ENCODE peak calls at places on chromosomes 13 and 19, in six cellular contexts. One of them, this sample, is unnamed.

GRCh38 chr13:104140557-104140956 is 1074.3 kb upstream of the SLC10A2 start:
- DNase-seq in Peyer's patch: no peak
- DNase-seq in retinal pigment epithelial cell: peak
- DNase-seq in cardiac muscle cell: no peak
- DNase-seq in lung: no peak
- DNase-seq in coronary artery: no peak
- DNase-seq in this sample: no peak

GRCh38 chr13:49443327-49443688 is 556 bp downstream of the CAB39L start:
- DNase-seq in cardiac muscle cell: peak
- DNase-seq in retinal pigment epithelial cell: no peak
- DNase-seq in lung: peak
- DNase-seq in coronary artery: no peak
- DNase-seq in Peyer's patch: no peak
- DNase-seq in this sample: peak

GRCh38 chr13:72160977-72161376 is 294.0 kb upstream of the DACH1 start:
- DNase-seq in coronary artery: no peak
- DNase-seq in retinal pigment epithelial cell: no peak
- DNase-seq in cardiac muscle cell: no peak
- DNase-seq in lung: no peak
- DNase-seq in Peyer's patch: no peak
- DNase-seq in this sample: no peak

GRCh38 chr19:29022165-29022564 is 190.8 kb downstream of the UQCRFS1 start:
- DNase-seq in Peyer's patch: no peak
- DNase-seq in cardiac muscle cell: no peak
- DNase-seq in retinal pigment epithelial cell: no peak
- DNase-seq in coronary artery: no peak
- DNase-seq in lung: no peak
- DNase-seq in this sample: no peak

GRCh38 chr19:10209305-10209704 is 14.6 kb upstream of the DNMT1 start:
- DNase-seq in lung: no peak
- DNase-seq in cardiac muscle cell: no peak
- DNase-seq in Peyer's patch: no peak
- DNase-seq in coronary artery: no peak
- DNase-seq in retinal pigment epithelial cell: no peak
- DNase-seq in this sample: no peak

GRCh38 chr19:8254286-8255001 is 45.3 kb downstream of the CERS4 start:
- DNase-seq in retinal pigment epithelial cell: no peak
- DNase-seq in coronary artery: no peak
- DNase-seq in cardiac muscle cell: no peak
- DNase-seq in Peyer's patch: no peak
- DNase-seq in lung: no peak
- DNase-seq in this sample: no peak

GRCh38 chr19:6373813-6374108 is 1.2 kb downstream of the ALKBH7 start:
- DNase-seq in retinal pigment epithelial cell: no peak
- DNase-seq in lung: no peak
- DNase-seq in coronary artery: no peak
- DNase-seq in cardiac muscle cell: no peak
- DNase-seq in Peyer's patch: no peak
- DNase-seq in this sample: no peak

GRCh38 chr13:35787937-35788336 is 311.4 kb upstream of the MAB21L1 start:
- DNase-seq in coronary artery: no peak
- DNase-seq in lung: no peak
- DNase-seq in retinal pigment epithelial cell: no peak
- DNase-seq in Peyer's patch: no peak
- DNase-seq in cardiac muscle cell: no peak
- DNase-seq in this sample: no peak

GRCh38 chr19:18425515-18426415 is 6.6 kb downstream of the SSBP4 start:
- DNase-seq in cardiac muscle cell: no peak
- DNase-seq in lung: no peak
- DNase-seq in retinal pigment epithelial cell: no peak
- DNase-seq in Peyer's patch: no peak
- DNase-seq in coronary artery: no peak
- DNase-seq in this sample: peak

GRCh38 chr13:66312312-66313087 is 917.6 kb downstream of the PCDH9 start:
- DNase-seq in coronary artery: no peak
- DNase-seq in lung: no peak
- DNase-seq in Peyer's patch: no peak
- DNase-seq in retinal pigment epithelial cell: peak
- DNase-seq in cardiac muscle cell: no peak
- DNase-seq in this sample: no peak

GRCh38 chr19:12703056-12703455 is 6.6 kb upstream of the FBXW9 start:
- DNase-seq in coronary artery: no peak
- DNase-seq in Peyer's patch: no peak
- DNase-seq in lung: no peak
- DNase-seq in cardiac muscle cell: peak
- DNase-seq in retinal pigment epithelial cell: no peak
- DNase-seq in this sample: peak

GRCh38 chr13:102138635-102139225 is 263.1 kb downstream of the FGF14 start:
- DNase-seq in retinal pigment epithelial cell: no peak
- DNase-seq in lung: no peak
- DNase-seq in cardiac muscle cell: no peak
- DNase-seq in Peyer's patch: no peak
- DNase-seq in coronary artery: no peak
- DNase-seq in this sample: no peak

GRCh38 chr13:92158335-92158734 is 759.9 kb downstream of the GPC5 start:
- DNase-seq in cardiac muscle cell: no peak
- DNase-seq in Peyer's patch: no peak
- DNase-seq in coronary artery: no peak
- DNase-seq in lung: no peak
- DNase-seq in retinal pigment epithelial cell: no peak
- DNase-seq in this sample: no peak

GRCh38 chr13:44989941-44990340 is 603 bp downstream of the GPALPP1 start:
- DNase-seq in Peyer's patch: no peak
- DNase-seq in coronary artery: no peak
- DNase-seq in retinal pigment epithelial cell: no peak
- DNase-seq in cardiac muscle cell: peak
- DNase-seq in lung: no peak
- DNase-seq in this sample: no peak

GRCh38 chr13:37192986-37193385 is 87.5 kb upstream of the CSNK1A1L start:
- DNase-seq in retinal pigment epithelial cell: no peak
- DNase-seq in cardiac muscle cell: no peak
- DNase-seq in coronary artery: no peak
- DNase-seq in Peyer's patch: no peak
- DNase-seq in lung: no peak
- DNase-seq in this sample: no peak

GRCh38 chr19:41928221-41928683 is at the start of gene ERFL:
- DNase-seq in cardiac muscle cell: no peak
- DNase-seq in retinal pigment epithelial cell: no peak
- DNase-seq in lung: no peak
- DNase-seq in coronary artery: no peak
- DNase-seq in Peyer's patch: no peak
- DNase-seq in this sample: no peak

GRCh38 chr13:98147521-98147920 is 4.6 kb downstream of the FARP1 start:
- DNase-seq in Peyer's patch: no peak
- DNase-seq in lung: no peak
- DNase-seq in retinal pigment epithelial cell: no peak
- DNase-seq in coronary artery: no peak
- DNase-seq in cardiac muscle cell: no peak
- DNase-seq in this sample: no peak

GRCh38 chr13:36344173-36344572 is 2.0 kb downstream of the SPART start:
- DNase-seq in cardiac muscle cell: no peak
- DNase-seq in retinal pigment epithelial cell: no peak
- DNase-seq in lung: no peak
- DNase-seq in Peyer's patch: no peak
- DNase-seq in coronary artery: no peak
- DNase-seq in this sample: no peak

GRCh38 chr19:39413903-39414608 is 1.6 kb downstream of the PLEKHG2 start:
- DNase-seq in cardiac muscle cell: peak
- DNase-seq in retinal pigment epithelial cell: no peak
- DNase-seq in lung: no peak
- DNase-seq in Peyer's patch: peak
- DNase-seq in coronary artery: no peak
- DNase-seq in this sample: peak

GRCh38 chr19:33521480-33522370 is at the start of gene PEPD:
- DNase-seq in coronary artery: peak
- DNase-seq in retinal pigment epithelial cell: peak
- DNase-seq in cardiac muscle cell: peak
- DNase-seq in Peyer's patch: peak
- DNase-seq in lung: peak
- DNase-seq in this sample: peak

GRCh38 chr19:18659281-18660050 is 22.6 kb downstream of the KLHL26 start:
- DNase-seq in lung: no peak
- DNase-seq in cardiac muscle cell: no peak
- DNase-seq in Peyer's patch: no peak
- DNase-seq in coronary artery: peak
- DNase-seq in retinal pigment epithelial cell: no peak
- DNase-seq in this sample: peak

GRCh38 chr19:51926426-51926783 is 867 bp upstream of the ZNF613 start:
- DNase-seq in lung: no peak
- DNase-seq in Peyer's patch: no peak
- DNase-seq in coronary artery: no peak
- DNase-seq in retinal pigment epithelial cell: no peak
- DNase-seq in cardiac muscle cell: no peak
- DNase-seq in this sample: no peak

GRCh38 chr13:21934309-21934708 is 263.4 kb downstream of the FGF9 start:
- DNase-seq in cardiac muscle cell: no peak
- DNase-seq in Peyer's patch: no peak
- DNase-seq in lung: no peak
- DNase-seq in coronary artery: no peak
- DNase-seq in retinal pigment epithelial cell: no peak
- DNase-seq in this sample: no peak

GRCh38 chr13:45700971-45701900 is 884 bp upstream of the CBY2 start:
- DNase-seq in retinal pigment epithelial cell: no peak
- DNase-seq in lung: no peak
- DNase-seq in cardiac muscle cell: no peak
- DNase-seq in Peyer's patch: no peak
- DNase-seq in coronary artery: no peak
- DNase-seq in this sample: no peak

GRCh38 chr19:40976134-40976533 is 14.9 kb upstream of the CYP2B6 start:
- DNase-seq in coronary artery: no peak
- DNase-seq in Peyer's patch: no peak
- DNase-seq in lung: no peak
- DNase-seq in cardiac muscle cell: no peak
- DNase-seq in retinal pigment epithelial cell: no peak
- DNase-seq in this sample: no peak

GRCh38 chr19:13633109-13633508 is 126.8 kb upstream of the CACNA1A start:
- DNase-seq in lung: no peak
- DNase-seq in cardiac muscle cell: peak
- DNase-seq in retinal pigment epithelial cell: peak
- DNase-seq in Peyer's patch: peak
- DNase-seq in coronary artery: no peak
- DNase-seq in this sample: peak

GRCh38 chr13:38346764-38347163 is 2.9 kb upstream of the UFM1 start:
- DNase-seq in cardiac muscle cell: no peak
- DNase-seq in lung: no peak
- DNase-seq in retinal pigment epithelial cell: no peak
- DNase-seq in Peyer's patch: no peak
- DNase-seq in coronary artery: no peak
- DNase-seq in this sample: no peak

GRCh38 chr19:17091758-17092333 is 16.3 kb downstream of the MYO9B start:
- DNase-seq in lung: peak
- DNase-seq in Peyer's patch: no peak
- DNase-seq in retinal pigment epithelial cell: no peak
- DNase-seq in cardiac muscle cell: no peak
- DNase-seq in coronary artery: no peak
- DNase-seq in this sample: no peak

GRCh38 chr19:47035127-47035494 is 13.3 kb downstream of the TMEM160 start:
- DNase-seq in coronary artery: no peak
- DNase-seq in retinal pigment epithelial cell: peak
- DNase-seq in Peyer's patch: no peak
- DNase-seq in cardiac muscle cell: no peak
- DNase-seq in lung: no peak
- DNase-seq in this sample: no peak

GRCh38 chr19:5024282-5024681 is 55.4 kb downstream of the KDM4B start:
- DNase-seq in Peyer's patch: no peak
- DNase-seq in cardiac muscle cell: no peak
- DNase-seq in lung: no peak
- DNase-seq in retinal pigment epithelial cell: no peak
- DNase-seq in coronary artery: no peak
- DNase-seq in this sample: peak

GRCh38 chr13:110108348-110109139 is 198.4 kb downstream of the COL4A1 start:
- DNase-seq in retinal pigment epithelial cell: peak
- DNase-seq in lung: peak
- DNase-seq in cardiac muscle cell: peak
- DNase-seq in Peyer's patch: no peak
- DNase-seq in coronary artery: peak
- DNase-seq in this sample: peak

GRCh38 chr19:15231256-15231655 is 992 bp downstream of the EPHX3 start:
- DNase-seq in lung: no peak
- DNase-seq in coronary artery: no peak
- DNase-seq in cardiac muscle cell: no peak
- DNase-seq in retinal pigment epithelial cell: no peak
- DNase-seq in Peyer's patch: no peak
- DNase-seq in this sample: no peak
- H3K4me3 ChIP-seq in lung: no peak
- H3K4me3 ChIP-seq in coronary artery: no peak
- H3K4me3 ChIP-seq in cardiac muscle cell: no peak
- H3K4me3 ChIP-seq in retinal pigment epithelial cell: no peak
- H3K4me3 ChIP-seq in Peyer's patch: no peak
- H3K4me3 ChIP-seq in this sample: no peak

DNA sequence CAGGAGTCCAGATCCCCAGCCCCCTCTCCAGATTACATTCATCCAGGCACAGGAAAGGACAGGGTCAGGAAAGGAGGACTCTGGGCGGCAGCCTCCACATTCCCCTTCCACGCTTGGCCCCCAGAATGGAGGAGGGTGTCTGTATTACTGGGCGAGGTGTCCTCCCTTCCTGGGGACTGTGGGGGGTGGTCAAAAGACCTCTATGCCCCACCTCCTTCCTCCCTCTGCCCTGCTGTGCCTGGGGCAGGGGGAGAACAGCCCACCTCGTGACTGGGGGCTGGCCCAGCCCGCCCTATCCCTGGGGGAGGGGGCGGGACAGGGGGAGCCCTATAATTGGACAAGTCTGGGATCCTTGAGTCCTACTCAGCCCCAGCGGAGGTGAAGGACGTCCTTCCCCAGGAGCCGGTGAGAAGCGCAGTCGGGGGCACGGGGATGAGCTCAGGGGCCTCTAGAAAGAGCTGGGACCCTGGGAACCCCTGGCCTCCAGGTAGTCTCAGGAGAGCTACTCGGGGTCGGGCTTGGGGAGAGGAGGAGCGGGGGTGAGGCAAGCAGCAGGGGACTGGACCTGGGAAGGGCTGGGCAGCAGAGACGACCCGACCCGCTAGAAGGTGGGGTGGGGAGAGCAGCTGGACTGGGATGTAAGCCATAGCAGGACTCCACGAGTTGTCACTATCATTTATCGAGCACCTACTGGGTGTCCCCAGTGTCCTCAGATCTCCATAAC is at the start of gene APOE:
- DNase-seq in Peyer's patch: no peak
- DNase-seq in retinal pigment epithelial cell: no peak
- DNase-seq in lung: no peak
- DNase-seq in coronary artery: no peak
- DNase-seq in cardiac muscle cell: peak
- DNase-seq in this sample: no peak
- H3K4me3 ChIP-seq in Peyer's patch: peak
- H3K4me3 ChIP-seq in retinal pigment epithelial cell: peak
- H3K4me3 ChIP-seq in lung: peak
- H3K4me3 ChIP-seq in coronary artery: peak
- H3K4me3 ChIP-seq in cardiac muscle cell: peak
- H3K4me3 ChIP-seq in this sample: no peak

GRCh38 chr19:2610637-2611482 is 91.6 kb downstream of the GNG7 start:
- DNase-seq in coronary artery: peak
- DNase-seq in retinal pigment epithelial cell: peak
- DNase-seq in cardiac muscle cell: peak
- DNase-seq in lung: peak
- DNase-seq in Peyer's patch: peak
- DNase-seq in this sample: peak
- H3K4me3 ChIP-seq in coronary artery: peak
- H3K4me3 ChIP-seq in retinal pigment epithelial cell: peak
- H3K4me3 ChIP-seq in cardiac muscle cell: peak
- H3K4me3 ChIP-seq in lung: peak
- H3K4me3 ChIP-seq in Peyer's patch: peak
- H3K4me3 ChIP-seq in this sample: peak

GRCh38 chr13:95641291-95641811 is 3.2 kb downstream of the DZIP1 start:
- DNase-seq in coronary artery: no peak
- DNase-seq in cardiac muscle cell: no peak
- DNase-seq in lung: no peak
- DNase-seq in Peyer's patch: no peak
- DNase-seq in retinal pigment epithelial cell: no peak
- DNase-seq in this sample: no peak
- H3K4me3 ChIP-seq in coronary artery: peak
- H3K4me3 ChIP-seq in cardiac muscle cell: no peak
- H3K4me3 ChIP-seq in lung: no peak
- H3K4me3 ChIP-seq in Peyer's patch: peak
- H3K4me3 ChIP-seq in retinal pigment epithelial cell: peak
- H3K4me3 ChIP-seq in this sample: no peak

This sample was measured in SJCRH30.